ENCODE peak calls at places on chromosomes 4 and X, in four cellular contexts. P is NCI-H510A treated with DMSO at 0.1 percent for 48 hours, E is ACHN, W is activated T-cell treated with anti-CD3 and anti-CD28 coated beads for 1 hour. L is an unnamed sample.

GRCh38 chrX:43386872-43387271 is 269.2 kb upstream of the MAOA start:
- DNase-seq in W (no peak), E (no peak), P (no peak), L (no peak)

GRCh38 chrX:149511081-149511480 is 6.0 kb upstream of the IDS start:
- DNase-seq in P (no peak), E (no peak), W (no peak), L (no peak)

GRCh38 chr4:159009521-159009920 is 93.4 kb upstream of the RAPGEF2 start:
- DNase-seq in P (no peak), W (no peak), E (no peak), L (no peak)

GRCh38 chrX:40117715-40118285 is 20.0 kb upstream of the BCOR start:
- DNase-seq in E (no peak), P (no peak), W (no peak), L (no peak)

GRCh38 chrX:40145670-40146470 is 48.1 kb upstream of the BCOR start:
- DNase-seq in P (no peak), E (no peak), W (no peak), L (no peak)

GRCh38 chrX:40145001-40145631 is 47.4 kb upstream of the BCOR start:
- DNase-seq in E (no peak), P (no peak), W (no peak), L (no peak)

GRCh38 chr4:125168531-125168930 is 146.2 kb upstream of the FAT4 start:
- DNase-seq in W (no peak), P (no peak), E (no peak), L (no peak)

GRCh38 chr4:90572996-90573395 is 445.8 kb downstream of the CCSER1 start:
- DNase-seq in W (no peak), P (no peak), E (no peak), L (no peak)

GRCh38 chr4:151534195-151534594 is 125.2 kb downstream of the FHIP1A start:
- DNase-seq in P (no peak), W (no peak), E (no peak), L (no peak)

GRCh38 chr4:137370206-137370633 is 162.1 kb downstream of the PCDH18 start:
- DNase-seq in W (no peak), E (no peak), P (no peak), L (no peak)